ENCODE peak calls at places on chromosome 17, in five cellular contexts. E is PC-3; H is cardiac fibroblast; I is CD4-positive, alpha-beta T cell; X is lower lobe of right lung. O is an unnamed sample.

GRCh38 chr17:55487727-55488436 is 23.4 kb downstream of the SMIM36 start:
- DNase-seq in X (no peak), E (peak; percentile 44), I (no peak), H (peak; percentile 10), O (no peak)

GRCh38 chr17:79681101-79681621 is 49.6 kb upstream of the ENPP7 start:
- DNase-seq in I (no peak), X (peak; percentile 31), H (no peak), E (no peak), O (no peak)

GRCh38 chr17:67152824-67153223 is 92.2 kb downstream of the HELZ start:
- DNase-seq in E (no peak), I (no peak), H (no peak), X (no peak), O (no peak)

GRCh38 chr17:77323413-77324171 is 182.8 kb downstream of the SEC14L1 start:
- DNase-seq in H (peak; percentile 74), E (peak; percentile 25), I (no peak), X (peak; percentile 68), O (no peak)

GRCh38 chr17:56786989-56787482 is 46.7 kb downstream of the C17orf67 start:
- DNase-seq in I (no peak), E (peak; percentile 99), H (peak; percentile 94), X (peak; percentile 61), O (no peak)

GRCh38 chr17:80949451-80950421 is 41.9 kb upstream of the CHMP6 start:
- DNase-seq in E (no peak), H (no peak), I (no peak), X (peak; percentile 38), O (no peak)

GRCh38 chr17:12088035-12088434 is 67.4 kb downstream of the MAP2K4 start:
- DNase-seq in H (no peak), E (no peak), I (no peak), X (no peak), O (no peak)

GRCh38 chr17:17835415-17836249 is 1.2 kb downstream of the SREBF1 start:
- DNase-seq in H (peak; percentile 47), E (no peak), I (no peak), X (peak; percentile 39), O (no peak)

GRCh38 chr17:21512307-21513011 is 136.3 kb downstream of the KCNJ12 start:
- DNase-seq in E (no peak), X (no peak), I (no peak), H (no peak), O (no peak)

GRCh38 chr17:73293480-73293911 is 18.3 kb downstream of the CDC42EP4 start:
- DNase-seq in I (no peak), E (peak; percentile 97), H (peak; percentile 88), X (peak; percentile 82), O (no peak)

GRCh38 chr17:17724991-17725852 is 44.0 kb downstream of the RAI1 start:
- DNase-seq in I (no peak), H (no peak), X (no peak), E (no peak), O (no peak)

GRCh38 chr17:79081571-79082276 is 7.1 kb downstream of the ENGASE start:
- DNase-seq in H (no peak), X (no peak), E (no peak), I (no peak), O (no peak)

GRCh38 chr17:10380631-10381408 is 8.0 kb upstream of the MYH13 start:
- DNase-seq in E (no peak), X (no peak), I (no peak), H (peak; percentile 72), O (no peak)

DNA sequence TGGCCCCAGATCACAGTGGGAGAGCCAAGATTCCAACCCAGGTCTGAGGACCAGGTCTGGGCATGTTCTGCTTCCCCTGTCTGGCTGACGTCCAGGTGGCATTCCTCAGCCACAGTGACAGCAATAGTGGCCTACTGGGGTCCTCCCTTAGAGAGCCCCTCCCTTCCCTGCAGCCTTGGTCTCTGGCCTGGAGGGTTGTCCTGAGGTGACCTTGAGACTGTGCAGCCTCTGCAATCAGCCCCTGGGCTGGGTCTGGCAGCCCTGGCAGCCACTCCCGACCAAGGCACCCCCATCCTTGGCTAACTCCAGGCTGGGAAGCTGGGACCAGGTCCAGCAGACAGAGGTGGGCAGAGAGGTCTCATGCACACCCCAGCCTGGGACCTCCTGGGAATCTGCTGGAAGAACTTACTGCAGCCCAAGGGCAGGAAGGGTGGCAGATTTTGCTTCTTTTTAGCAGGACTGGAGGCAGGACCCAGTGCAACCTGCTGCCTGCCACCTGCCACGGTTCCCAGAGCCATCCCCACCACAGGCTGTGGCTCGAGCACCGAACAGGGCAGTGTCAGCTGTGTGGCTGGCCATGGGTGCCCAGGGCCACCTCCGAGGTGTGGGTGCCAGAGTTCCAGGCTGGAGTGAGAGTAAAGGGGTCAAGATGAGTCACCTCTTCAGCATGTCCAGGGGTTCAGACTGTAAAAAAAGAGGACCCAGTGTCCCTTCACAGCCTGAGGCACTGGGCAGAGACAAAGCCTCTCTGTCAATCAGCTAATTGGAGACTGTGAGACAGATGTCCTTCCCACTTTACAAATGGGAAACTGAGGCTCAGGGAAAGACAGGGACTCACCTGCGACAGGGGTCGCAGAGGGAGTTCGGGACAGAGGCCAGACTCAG is 12.6 kb downstream of the GRB7 start:
- DNase-seq in X (peak; percentile 43), I (no peak), H (no peak), E (no peak), O (no peak)
- TF ChIP-seq CTCF in X (no peak), I (no peak), H (no peak), E (no peak), O (no peak)

GRCh38 chr17:47843391-47843730 is 2.3 kb upstream of the SCRN2 start:
- DNase-seq in H (no peak), X (no peak), E (no peak), I (no peak), O (no peak)
- TF ChIP-seq CTCF in H (no peak), X (no peak), E (peak; percentile 30), I (no peak), O (no peak)

GRCh38 chr17:82915010-82915696 is 75.3 kb upstream of the ZNF750 start:
- DNase-seq in I (no peak), E (no peak), H (no peak), X (no peak), O (no peak)
- TF ChIP-seq CTCF in I (no peak), E (peak; percentile 35), H (peak; percentile 8), X (no peak), O (no peak)

GRCh38 chr17:1712271-1712670 is 2.1 kb upstream of the TLCD2 start:
- DNase-seq in H (no peak), X (no peak), E (no peak), I (no peak), O (no peak)

GRCh38 chr17:1713160-1713877 is 3.1 kb upstream of the TLCD2 start:
- DNase-seq in I (no peak), H (no peak), E (no peak), X (no peak), O (no peak)

GRCh38 chr17:1714488-1714979 is 4.4 kb upstream of the TLCD2 start:
- DNase-seq in H (peak; percentile 99), X (peak; percentile 96), I (no peak), E (peak; percentile 93), O (peak; percentile 86)

GRCh38 chr17:1714980-1715802 is 5.0 kb upstream of the TLCD2 start:
- DNase-seq in I (no peak), X (peak; percentile 88), E (peak; percentile 86), H (peak; percentile 93), O (peak; percentile 35)

DNA sequence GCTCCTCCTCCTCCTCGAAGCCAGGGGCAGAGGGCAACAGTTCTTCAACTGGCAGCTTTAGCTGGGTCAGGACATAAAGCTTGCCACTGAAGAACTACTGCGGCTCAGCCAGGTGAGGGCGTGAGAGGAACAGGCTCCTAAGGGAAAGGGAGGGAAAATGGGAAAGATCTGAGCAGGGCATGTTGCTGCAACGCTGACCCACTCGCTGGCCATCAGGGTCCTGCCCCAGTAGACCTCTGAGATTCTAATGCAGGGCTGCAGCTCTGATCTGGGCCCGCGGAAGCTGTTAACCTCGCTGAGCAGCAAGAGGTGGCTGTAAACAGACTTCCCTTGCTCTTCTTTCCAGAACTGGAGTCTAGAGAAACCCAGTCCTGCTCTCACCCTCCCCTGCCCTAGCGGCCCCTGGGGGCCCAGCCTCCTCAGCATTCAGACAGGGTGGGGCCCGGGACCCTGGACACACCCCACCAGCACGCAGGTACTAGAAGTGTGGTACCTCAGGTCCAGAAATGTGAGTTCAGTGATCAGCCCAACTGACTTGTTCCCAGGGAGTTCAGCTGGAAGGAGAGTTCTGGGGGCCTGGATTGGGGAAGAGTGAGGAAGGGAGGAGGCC is 3.8 kb upstream of the TLCD2 start:
- DNase-seq in X (peak; percentile 58), I (no peak), E (peak; percentile 56), H (no peak), O (peak; percentile 41)
- TF ChIP-seq CTCF in X (peak; percentile 41), I (no peak), E (peak; percentile 56), H (peak; percentile 29), O (peak; percentile 56)

GRCh38 chr17:29243792-29244191 is 2.9 kb upstream of the CRYBA1 start:
- DNase-seq in X (no peak), E (peak; percentile 39), H (peak; percentile 57), I (no peak), O (no peak)
- TF ChIP-seq CTCF in X (no peak), E (peak; percentile 59), H (peak; percentile 67), I (no peak), O (peak; percentile 59)

GRCh38 chr17:4971826-4972225 is 4.2 kb upstream of the SPAG7 start:
- DNase-seq in H (no peak), E (no peak), X (no peak), I (no peak), O (no peak)

GRCh38 chr17:4974064-4974670 is 6.5 kb upstream of the SPAG7 start:
- DNase-seq in I (no peak), X (no peak), H (no peak), E (no peak), O (no peak)

GRCh38 chr17:4972322-4972721 is 4.7 kb upstream of the SPAG7 start:
- DNase-seq in I (no peak), E (no peak), H (no peak), X (no peak), O (no peak)

GRCh38 chr17:4972752-4973151 is 5.1 kb upstream of the SPAG7 start:
- DNase-seq in I (no peak), E (no peak), X (no peak), H (no peak), O (no peak)

DNA sequence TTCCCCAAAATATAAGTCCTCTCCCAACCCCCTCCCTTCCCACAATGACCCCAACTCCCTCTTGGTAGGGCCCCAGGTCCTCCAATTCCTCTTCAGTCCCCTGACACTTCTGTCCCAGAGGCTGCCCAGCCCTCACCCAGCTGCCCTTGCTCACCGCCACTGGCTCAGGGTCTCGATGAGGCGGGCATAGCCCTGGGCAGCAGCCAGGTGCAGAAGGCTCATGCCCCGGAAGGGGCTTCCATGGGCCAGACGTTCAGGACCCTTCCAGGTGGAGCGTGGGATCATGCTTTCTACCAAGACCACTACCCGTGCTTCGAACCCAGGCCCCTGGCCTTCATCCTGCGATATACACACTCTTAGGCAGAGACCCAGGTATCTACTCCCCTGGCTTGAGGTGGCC is 5.8 kb upstream of the SPAG7 start:
- DNase-seq in X (no peak), I (no peak), H (no peak), E (no peak), O (no peak)
- TF ChIP-seq CTCF in X (no peak), I (no peak), H (no peak), E (no peak), O (no peak)

GRCh38 chr17:13491916-13492315 is 109.8 kb downstream of the HS3ST3A1 start:
- DNase-seq in X (no peak), H (no peak), I (no peak), E (no peak), O (no peak)

GRCh38 chr17:13495423-13495822 is 106.3 kb downstream of the HS3ST3A1 start:
- DNase-seq in I (no peak), H (no peak), X (no peak), E (no peak), O (no peak)

GRCh38 chr17:13490906-13491502 is 110.7 kb downstream of the HS3ST3A1 start:
- DNase-seq in H (no peak), X (no peak), E (no peak), I (no peak), O (no peak)

GRCh38 chr17:13490427-13490826 is 111.3 kb downstream of the HS3ST3A1 start:
- DNase-seq in I (no peak), X (no peak), E (no peak), H (no peak), O (no peak)

GRCh38 chr17:13492351-13493122 is 109.2 kb downstream of the HS3ST3A1 start:
- DNase-seq in X (no peak), E (no peak), I (no peak), H (no peak), O (no peak)
- TF ChIP-seq CTCF in X (no peak), E (no peak), I (no peak), H (no peak), O (no peak)

O was measured in neural crest cell.